ENCODE peak calls at places on chromosomes 16 and 17, in eight cellular contexts. W, L, T, G, B, A, C and M are unnamed samples.

GRCh38 chr16:58024673-58025350 is 742 bp upstream of the MMP15 start:
- DNase-seq in W (no peak), L (peak; percentile 10), T (no peak), G (no peak), B (no peak), A (no peak), C (no peak), M (no peak)

GRCh38 chr17:19766421-19767270 is 18.5 kb upstream of the ALDH3A1 start:
- DNase-seq in W (peak; percentile 57), L (peak; percentile 84), T (peak; percentile 41), G (peak; percentile 85), B (peak; percentile 80), A (peak; percentile 93), C (peak; percentile 86), M (peak; percentile 82)

GRCh38 chr17:62790554-62790953 is 17.6 kb downstream of the MARCHF10 start:
- DNase-seq in W (peak; percentile 42), L (no peak), T (peak; percentile 93), G (peak; percentile 28), B (no peak), A (peak; percentile 51), C (peak; percentile 12), M (no peak)

GRCh38 chr17:44095647-44096496 is 25.3 kb downstream of the G6PC3 start:
- DNase-seq in W (peak; percentile 84), L (no peak), T (peak; percentile 93), G (peak; percentile 90), B (peak; percentile 63), A (peak; percentile 90), C (peak; percentile 71), M (peak; percentile 68)

GRCh38 chr17:79183221-79184158 is 108.9 kb downstream of the ENGASE start:
- DNase-seq in W (no peak), L (no peak), T (no peak), G (no peak), B (peak; percentile 38), A (peak; percentile 25), C (no peak), M (no peak)

GRCh38 chr16:78443300-78443604 is 343.8 kb downstream of the WWOX start:
- DNase-seq in W (no peak), L (no peak), T (no peak), G (no peak), B (no peak), A (no peak), C (no peak), M (no peak)

GRCh38 chr17:58510075-58510474 is 4.4 kb downstream of the MTMR4 start:
- DNase-seq in W (no peak), L (no peak), T (no peak), G (no peak), B (no peak), A (no peak), C (no peak), M (no peak)

GRCh38 chr16:69859105-69859969 is 91.8 kb upstream of the CLEC18A start:
- DNase-seq in W (no peak), L (no peak), T (no peak), G (no peak), B (no peak), A (peak; percentile 66), C (no peak), M (peak; percentile 33)

GRCh38 chr17:47959825-47960655 is 2.4 kb upstream of the PRR15L start:
- DNase-seq in W (no peak), L (no peak), T (no peak), G (no peak), B (no peak), A (no peak), C (no peak), M (no peak)

GRCh38 chr17:6548578-6549330 is 7.6 kb downstream of the PITPNM3 start:
- DNase-seq in W (no peak), L (no peak), T (no peak), G (peak; percentile 50), B (no peak), A (no peak), C (no peak), M (no peak)

GRCh38 chr17:61555127-61555531 is 35.9 kb downstream of the NACA2 start:
- DNase-seq in W (no peak), L (no peak), T (no peak), G (no peak), B (no peak), A (no peak), C (no peak), M (no peak)

GRCh38 chr17:76755285-76755684 is 17.4 kb downstream of the MFSD11 start:
- DNase-seq in W (no peak), L (no peak), T (no peak), G (no peak), B (no peak), A (no peak), C (no peak), M (no peak)

GRCh38 chr17:31459716-31460115 is 68.2 kb downstream of the RAB11FIP4 start:
- DNase-seq in W (no peak), L (no peak), T (no peak), G (no peak), B (no peak), A (no peak), C (no peak), M (no peak)

GRCh38 chr17:74499992-74500391 is 31.3 kb downstream of the CD300LB start:
- DNase-seq in W (no peak), L (no peak), T (no peak), G (no peak), B (no peak), A (no peak), C (no peak), M (no peak)

GRCh38 chr17:40535924-40536717 is 29.2 kb downstream of the CCR7 start:
- DNase-seq in W (peak; percentile 77), L (no peak), T (no peak), G (no peak), B (no peak), A (no peak), C (no peak), M (no peak)

GRCh38 chr17:75845933-75846700 is 1.9 kb upstream of the UNC13D start:
- DNase-seq in W (no peak), L (no peak), T (no peak), G (no peak), B (no peak), A (no peak), C (no peak), M (no peak)

GRCh38 chr16:89084411-89084810 is 9.2 kb upstream of the ACSF3 start:
- DNase-seq in W (no peak), L (no peak), T (no peak), G (no peak), B (no peak), A (no peak), C (no peak), M (no peak)

GRCh38 chr16:29844575-29845331 is 18.3 kb downstream of the CDIPT start:
- DNase-seq in W (peak; percentile 69), L (no peak), T (no peak), G (no peak), B (no peak), A (no peak), C (no peak), M (no peak)

GRCh38 chr16:65525743-65526142 is 403.9 kb upstream of the CDH11 start:
- DNase-seq in W (no peak), L (no peak), T (no peak), G (no peak), B (no peak), A (no peak), C (no peak), M (no peak)

GRCh38 chr17:902463-902862 is 77.1 kb downstream of the NXN start:
- DNase-seq in W (no peak), L (no peak), T (no peak), G (no peak), B (no peak), A (no peak), C (no peak), M (no peak)

GRCh38 chr17:21012736-21013135 is 30.1 kb downstream of the USP22 start:
- DNase-seq in W (no peak), L (no peak), T (no peak), G (no peak), B (no peak), A (no peak), C (no peak), M (no peak)

GRCh38 chr16:78761427-78761826 is 662.0 kb downstream of the WWOX start:
- DNase-seq in W (no peak), L (no peak), T (no peak), G (no peak), B (no peak), A (no peak), C (no peak), M (no peak)

GRCh38 chr17:78664476-78665384 is 87.5 kb upstream of the DNAH17 start:
- DNase-seq in W (no peak), L (no peak), T (peak; percentile 23), G (peak; percentile 47), B (no peak), A (no peak), C (no peak), M (no peak)

GRCh38 chr16:28301620-28302019 is 9.3 kb downstream of the SBK1 start:
- DNase-seq in W (no peak), L (no peak), T (no peak), G (no peak), B (no peak), A (no peak), C (no peak), M (no peak)

GRCh38 chr16:50666658-50667496 is 14.2 kb downstream of the SNX20 start:
- DNase-seq in W (no peak), L (no peak), T (no peak), G (no peak), B (no peak), A (no peak), C (no peak), M (no peak)

GRCh38 chr17:75238020-75238580 is 23.3 kb downstream of the GGA3 start:
- DNase-seq in W (no peak), L (no peak), T (no peak), G (no peak), B (no peak), A (no peak), C (no peak), M (no peak)

GRCh38 chr17:50482516-50482915 is 3.9 kb downstream of the RSAD1 start:
- DNase-seq in W (peak; percentile 98), L (peak; percentile 82), T (peak; percentile 98), G (peak; percentile 89), B (peak; percentile 81), A (peak; percentile 97), C (peak; percentile 98), M (peak; percentile 93)

GRCh38 chr17:75856062-75856681 is 1.0 kb upstream of the WBP2 start:
- DNase-seq in W (peak; percentile 19), L (no peak), T (peak; percentile 31), G (peak; percentile 77), B (peak; percentile 55), A (peak; percentile 71), C (no peak), M (no peak)

GRCh38 chr17:73998246-73999220 is 204.9 kb upstream of the RPL38 start:
- DNase-seq in W (no peak), L (peak; percentile 63), T (no peak), G (peak; percentile 76), B (peak; percentile 54), A (peak; percentile 51), C (no peak), M (no peak)

GRCh38 chr16:19513377-19514053 is 8.4 kb downstream of the GDE1 start:
- DNase-seq in W (no peak), L (no peak), T (peak; percentile 29), G (no peak), B (no peak), A (no peak), C (no peak), M (no peak)

GRCh38 chr17:46968224-46968834 is 10.7 kb downstream of the RPRML start:
- DNase-seq in W (no peak), L (no peak), T (peak; percentile 33), G (peak; percentile 37), B (no peak), A (no peak), C (no peak), M (no peak)

GRCh38 chr16:73154063-73154870 is 106.3 kb upstream of the ZFHX3 start:
- DNase-seq in W (peak; percentile 26), L (no peak), T (no peak), G (no peak), B (no peak), A (no peak), C (peak; percentile 72), M (peak; percentile 34)

GRCh38 chr17:69761767-69762321 is 313.2 kb upstream of the KCNJ16 start:
- DNase-seq in W (peak; percentile 96), L (no peak), T (peak; percentile 99), G (no peak), B (no peak), A (peak; percentile 44), C (no peak), M (no peak)

GRCh38 chr17:57114085-57114673 is 29.1 kb downstream of the AKAP1 start:
- DNase-seq in W (peak; percentile 19), L (peak; percentile 66), T (peak; percentile 6), G (no peak), B (peak; percentile 77), A (peak; percentile 69), C (no peak), M (peak; percentile 3)